ENCODE peak calls at places on chromosome 12, in eight cellular contexts. One of them, this sample, is unnamed.

GRCh38 chr12:51188359-51189051 is 15.6 kb upstream of the TFCP2 start:
- DNase-seq in heart left ventricle: no peak
- DNase-seq in SW480: no peak
- DNase-seq in activated CD4-positive, alpha-beta T cell treated with anti-CD3 and anti-CD28 coated beads, Interleukin-2, amount 50 U/mL, for 1 hour: no peak
- DNase-seq in mesothelial cell of epicardium: no peak
- DNase-seq in Peyer's patch: peak
- DNase-seq in COR-L47: no peak
- DNase-seq in SJSA1: no peak
- DNase-seq in this sample: no peak

GRCh38 chr12:47028981-47029708 is 50.3 kb upstream of the PCED1B start:
- DNase-seq in COR-L47: no peak
- DNase-seq in SJSA1: peak
- DNase-seq in SW480: no peak
- DNase-seq in heart left ventricle: no peak
- DNase-seq in mesothelial cell of epicardium: no peak
- DNase-seq in Peyer's patch: no peak
- DNase-seq in activated CD4-positive, alpha-beta T cell treated with anti-CD3 and anti-CD28 coated beads, Interleukin-2, amount 50 U/mL, for 1 hour: no peak
- DNase-seq in this sample: no peak

GRCh38 chr12:12704593-12705230 is 8.7 kb upstream of the GPR19 start:
- DNase-seq in COR-L47: peak
- DNase-seq in activated CD4-positive, alpha-beta T cell treated with anti-CD3 and anti-CD28 coated beads, Interleukin-2, amount 50 U/mL, for 1 hour: peak
- DNase-seq in SJSA1: peak
- DNase-seq in Peyer's patch: peak
- DNase-seq in SW480: peak
- DNase-seq in mesothelial cell of epicardium: no peak
- DNase-seq in heart left ventricle: peak
- DNase-seq in this sample: peak

GRCh38 chr12:96457191-96457930 is 32.0 kb upstream of the CFAP54 start:
- DNase-seq in activated CD4-positive, alpha-beta T cell treated with anti-CD3 and anti-CD28 coated beads, Interleukin-2, amount 50 U/mL, for 1 hour: no peak
- DNase-seq in mesothelial cell of epicardium: no peak
- DNase-seq in COR-L47: no peak
- DNase-seq in heart left ventricle: no peak
- DNase-seq in SW480: peak
- DNase-seq in Peyer's patch: no peak
- DNase-seq in SJSA1: peak
- DNase-seq in this sample: peak

GRCh38 chr12:47207005-47207717 is 127.4 kb upstream of the AMIGO2 start:
- DNase-seq in activated CD4-positive, alpha-beta T cell treated with anti-CD3 and anti-CD28 coated beads, Interleukin-2, amount 50 U/mL, for 1 hour: no peak
- DNase-seq in SJSA1: no peak
- DNase-seq in mesothelial cell of epicardium: no peak
- DNase-seq in Peyer's patch: peak
- DNase-seq in COR-L47: no peak
- DNase-seq in SW480: no peak
- DNase-seq in heart left ventricle: peak
- DNase-seq in this sample: no peak

GRCh38 chr12:14417717-14418116 is 52.2 kb downstream of the ATF7IP start:
- DNase-seq in SW480: peak
- DNase-seq in Peyer's patch: peak
- DNase-seq in heart left ventricle: peak
- DNase-seq in mesothelial cell of epicardium: peak
- DNase-seq in COR-L47: no peak
- DNase-seq in activated CD4-positive, alpha-beta T cell treated with anti-CD3 and anti-CD28 coated beads, Interleukin-2, amount 50 U/mL, for 1 hour: peak
- DNase-seq in SJSA1: peak
- DNase-seq in this sample: no peak

GRCh38 chr12:71061451-71061850 is 96.3 kb downstream of the TSPAN8 start:
- DNase-seq in heart left ventricle: no peak
- DNase-seq in Peyer's patch: no peak
- DNase-seq in SJSA1: no peak
- DNase-seq in mesothelial cell of epicardium: no peak
- DNase-seq in SW480: no peak
- DNase-seq in activated CD4-positive, alpha-beta T cell treated with anti-CD3 and anti-CD28 coated beads, Interleukin-2, amount 50 U/mL, for 1 hour: no peak
- DNase-seq in COR-L47: no peak
- DNase-seq in this sample: no peak

GRCh38 chr12:55809274-55809673 is 8.2 kb downstream of the SARNP start:
- DNase-seq in mesothelial cell of epicardium: no peak
- DNase-seq in activated CD4-positive, alpha-beta T cell treated with anti-CD3 and anti-CD28 coated beads, Interleukin-2, amount 50 U/mL, for 1 hour: no peak
- DNase-seq in SW480: no peak
- DNase-seq in SJSA1: no peak
- DNase-seq in Peyer's patch: no peak
- DNase-seq in heart left ventricle: no peak
- DNase-seq in COR-L47: no peak
- DNase-seq in this sample: no peak

GRCh38 chr12:79266511-79267129 is 402.0 kb downstream of the SYT1 start:
- DNase-seq in heart left ventricle: no peak
- DNase-seq in SJSA1: no peak
- DNase-seq in mesothelial cell of epicardium: no peak
- DNase-seq in COR-L47: no peak
- DNase-seq in SW480: no peak
- DNase-seq in Peyer's patch: no peak
- DNase-seq in activated CD4-positive, alpha-beta T cell treated with anti-CD3 and anti-CD28 coated beads, Interleukin-2, amount 50 U/mL, for 1 hour: no peak
- DNase-seq in this sample: no peak

GRCh38 chr12:8950702-8951478 is 1.4 kb upstream of the M6PR start:
- DNase-seq in SW480: no peak
- DNase-seq in mesothelial cell of epicardium: no peak
- DNase-seq in SJSA1: no peak
- DNase-seq in COR-L47: no peak
- DNase-seq in heart left ventricle: no peak
- DNase-seq in Peyer's patch: no peak
- DNase-seq in activated CD4-positive, alpha-beta T cell treated with anti-CD3 and anti-CD28 coated beads, Interleukin-2, amount 50 U/mL, for 1 hour: peak
- DNase-seq in this sample: no peak